ENCODE peak calls at places on chromosomes 16 and 17, in four cellular contexts. I, S, J and F are unnamed samples.

GRCh38 chr16:588639-588888 is 1.3 kb upstream of the RAB40C start:
- DNase-seq in I (peak), S (peak), J (peak), F (no peak)

GRCh38 chr16:68387301-68387700 is 61.0 kb downstream of the SMPD3 start:
- DNase-seq in I (peak), S (no peak), J (no peak), F (peak)

GRCh38 chr17:37772982-37773381 is 28.1 kb upstream of the HNF1B start:
- DNase-seq in I (no peak), S (no peak), J (no peak), F (no peak)

GRCh38 chr16:71230122-71230845 is at the start of gene HYDIN:
- DNase-seq in I (peak), S (peak), J (peak), F (peak)

GRCh38 chr16:53528797-53529196 is 25.8 kb upstream of the AKTIP start:
- DNase-seq in I (no peak), S (no peak), J (no peak), F (no peak)

GRCh38 chr17:66466933-66467367 is 164.5 kb downstream of the PRKCA start:
- DNase-seq in I (no peak), S (peak), J (peak), F (peak)

GRCh38 chr17:15038656-15039055 is 226.5 kb downstream of the PMP22 start:
- DNase-seq in I (no peak), S (peak), J (peak), F (no peak)

GRCh38 chr17:57570740-57571344 is 174.3 kb downstream of the CCDC182 start:
- DNase-seq in I (no peak), S (no peak), J (no peak), F (no peak)

GRCh38 chr16:69329369-69330285 is 761 bp downstream of the PDF start:
- DNase-seq in I (no peak), S (peak), J (no peak), F (no peak)

GRCh38 chr16:85225291-85225690 is 113.0 kb upstream of the CIBAR2 start:
- DNase-seq in I (no peak), S (no peak), J (no peak), F (no peak)

GRCh38 chr17:33046361-33047255 is 55.0 kb downstream of the SPACA3 start:
- DNase-seq in I (no peak), S (no peak), J (no peak), F (no peak)

GRCh38 chr17:7719661-7720060 is 2.1 kb downstream of the DNAH2 start:
- DNase-seq in I (no peak), S (no peak), J (no peak), F (no peak)

GRCh38 chr17:31593806-31594205 is 202.3 kb downstream of the RAB11FIP4 start:
- DNase-seq in I (no peak), S (no peak), J (peak), F (no peak)

GRCh38 chr17:51355314-51356083 is 95.2 kb downstream of the UTP18 start:
- DNase-seq in I (no peak), S (no peak), J (no peak), F (no peak)

GRCh38 chr17:65449495-65449894 is 112.0 kb downstream of the AXIN2 start:
- DNase-seq in I (no peak), S (no peak), J (no peak), F (no peak)

GRCh38 chr17:59149841-59150511 is 5.0 kb downstream of the SKA2 start:
- DNase-seq in I (no peak), S (no peak), J (no peak), F (no peak)

GRCh38 chr17:28745052-28745776 is 1.4 kb downstream of the TRAF4 start:
- DNase-seq in I (peak), S (peak), J (peak), F (peak)

GRCh38 chr16:70253291-70254094 is 1.8 kb upstream of the EXOSC6 start:
- DNase-seq in I (peak), S (peak), J (peak), F (peak)

GRCh38 chr17:45060382-45060823 is 714 bp upstream of the NMT1 start:
- DNase-seq in I (no peak), S (no peak), J (no peak), F (no peak)

GRCh38 chr16:21937387-21937829 is 15.8 kb upstream of the UQCRC2 start:
- DNase-seq in I (no peak), S (no peak), J (no peak), F (no peak)

GRCh38 chr16:78303946-78304345 is 204.5 kb downstream of the WWOX start:
- DNase-seq in I (no peak), S (no peak), J (no peak), F (no peak)

GRCh38 chr17:62098623-62099231 is 33.6 kb upstream of the MED13 start:
- DNase-seq in I (no peak), S (no peak), J (no peak), F (no peak)

GRCh38 chr16:12417051-12417818 is 386.5 kb downstream of the CPPED1 start:
- DNase-seq in I (no peak), S (no peak), J (no peak), F (no peak)

GRCh38 chr16:72050769-72051464 is 3.4 kb upstream of the HP start:
- DNase-seq in I (no peak), S (no peak), J (peak), F (no peak)

GRCh38 chr16:77584205-77584859 is 138.0 kb upstream of the NUDT7 start:
- DNase-seq in I (peak), S (peak), J (peak), F (peak)

GRCh38 chr17:45021607-45022287 is 29.7 kb downstream of the DCAKD start:
- DNase-seq in I (peak), S (peak), J (peak), F (peak)

GRCh38 chr17:21368545-21369246 is 7.5 kb upstream of the KCNJ12 start:
- DNase-seq in I (no peak), S (no peak), J (no peak), F (no peak)

GRCh38 chr17:77352996-77353395 is 212.2 kb downstream of the SEC14L1 start:
- DNase-seq in I (no peak), S (no peak), J (no peak), F (no peak)
- H4K5ac ChIP-seq in I (no peak), S (no peak), J (no peak), F (no peak)

GRCh38 chr16:63038563-63039131 is 1002.4 kb upstream of the CDH8 start:
- DNase-seq in I (no peak), S (no peak), J (no peak), F (no peak)
- H4K5ac ChIP-seq in I (no peak), S (no peak), J (no peak), F (no peak)

DNA sequence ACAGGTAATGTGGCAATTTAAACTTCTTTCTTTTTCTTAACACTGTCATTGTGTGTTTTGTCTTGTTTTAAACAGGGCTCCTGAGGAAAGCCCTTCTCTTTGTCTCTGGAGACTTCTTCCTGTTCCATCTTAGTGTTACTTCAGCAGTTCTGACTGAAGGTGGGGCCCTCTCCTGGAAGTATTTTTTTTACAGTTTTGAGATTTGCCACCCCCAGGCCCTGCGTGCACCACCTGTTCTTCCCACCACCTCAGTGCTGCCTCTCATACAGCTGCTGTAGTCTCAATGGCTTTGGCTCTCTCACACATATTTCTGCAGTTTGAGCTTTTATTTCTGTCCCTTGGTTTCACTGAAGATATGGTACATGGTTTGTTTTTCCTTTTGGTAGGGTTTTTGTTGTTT is 52.5 kb upstream of the ALDH3A1 start:
- DNase-seq in I (no peak), S (no peak), J (no peak), F (no peak)
- H4K5ac ChIP-seq in I (no peak), S (no peak), J (no peak), F (no peak)

DNA sequence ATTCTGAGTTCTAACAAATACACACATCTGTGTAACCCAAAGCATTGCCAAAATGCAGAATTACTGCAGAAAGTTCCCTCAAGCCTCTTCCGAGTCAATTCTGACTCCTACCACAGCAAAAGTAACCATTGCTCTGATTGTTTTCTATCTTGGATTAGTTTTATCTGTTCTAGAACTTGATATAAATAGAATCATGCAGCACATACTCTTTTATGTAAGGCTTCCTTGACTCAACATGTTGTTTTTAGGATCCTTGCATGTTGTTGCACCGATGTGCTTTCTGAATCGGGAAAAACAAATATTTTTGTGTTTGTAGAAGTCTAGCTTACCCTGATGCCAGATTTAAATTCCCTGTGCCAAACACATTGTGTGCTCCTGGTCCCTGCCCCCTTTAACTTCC is 140.4 kb downstream of the CDH13 start:
- DNase-seq in I (no peak), S (no peak), J (no peak), F (no peak)
- H4K5ac ChIP-seq in I (no peak), S (no peak), J (no peak), F (no peak)

GRCh38 chr17:82053556-82054263 is 2.0 kb downstream of the GPS1 start:
- DNase-seq in I (no peak), S (no peak), J (no peak), F (no peak)

GRCh38 chr17:82055023-82055964 is 3.6 kb downstream of the GPS1 start:
- DNase-seq in I (no peak), S (no peak), J (no peak), F (no peak)

GRCh38 chr17:82055965-82056728 is 4.4 kb downstream of the GPS1 start:
- DNase-seq in I (no peak), S (no peak), J (no peak), F (no peak)

GRCh38 chr17:82053130-82053529 is 1.4 kb downstream of the GPS1 start:
- DNase-seq in I (no peak), S (no peak), J (no peak), F (no peak)

DNA sequence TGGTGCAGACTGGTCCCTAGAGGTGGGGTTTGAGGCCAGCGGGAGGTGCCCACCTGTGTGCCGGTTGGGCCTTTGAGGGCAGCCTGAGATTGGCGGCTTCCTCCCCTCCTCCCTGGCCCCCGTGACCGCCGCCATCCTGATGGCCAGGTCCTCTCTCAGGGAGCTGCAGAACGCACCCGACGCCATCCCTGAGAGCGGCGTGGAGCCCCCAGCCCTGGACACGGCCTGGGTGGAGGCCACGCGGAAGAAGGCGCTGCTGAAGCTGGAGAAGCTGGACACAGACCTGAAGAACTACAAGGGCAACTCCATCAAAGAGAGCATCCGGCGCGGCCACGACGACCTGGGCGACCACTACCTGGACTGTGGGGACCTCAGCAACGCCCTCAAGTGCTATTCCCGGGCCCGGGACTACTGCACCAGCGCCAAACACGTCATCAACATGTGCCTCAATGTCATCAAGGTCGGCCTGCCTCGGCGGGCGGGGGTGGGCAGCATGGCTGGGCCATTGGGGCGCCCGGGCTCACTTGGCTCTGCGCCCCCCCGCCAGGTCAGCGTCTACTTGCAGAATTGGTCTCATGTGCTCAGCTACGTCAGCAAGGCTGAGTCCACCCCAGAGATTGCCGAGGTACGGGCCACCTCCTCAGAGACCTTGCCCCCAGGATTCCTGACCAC is 2.8 kb downstream of the GPS1 start:
- DNase-seq in I (no peak), S (no peak), J (no peak), F (no peak)
- H4K5ac ChIP-seq in I (no peak), S (no peak), J (no peak), F (no peak)

GRCh38 chr17:49028271-49028670 is 31.1 kb downstream of the IGF2BP1 start:
- DNase-seq in I (no peak), S (no peak), J (no peak), F (no peak)
- H4K5ac ChIP-seq in I (no peak), S (no peak), J (no peak), F (no peak)

DNA sequence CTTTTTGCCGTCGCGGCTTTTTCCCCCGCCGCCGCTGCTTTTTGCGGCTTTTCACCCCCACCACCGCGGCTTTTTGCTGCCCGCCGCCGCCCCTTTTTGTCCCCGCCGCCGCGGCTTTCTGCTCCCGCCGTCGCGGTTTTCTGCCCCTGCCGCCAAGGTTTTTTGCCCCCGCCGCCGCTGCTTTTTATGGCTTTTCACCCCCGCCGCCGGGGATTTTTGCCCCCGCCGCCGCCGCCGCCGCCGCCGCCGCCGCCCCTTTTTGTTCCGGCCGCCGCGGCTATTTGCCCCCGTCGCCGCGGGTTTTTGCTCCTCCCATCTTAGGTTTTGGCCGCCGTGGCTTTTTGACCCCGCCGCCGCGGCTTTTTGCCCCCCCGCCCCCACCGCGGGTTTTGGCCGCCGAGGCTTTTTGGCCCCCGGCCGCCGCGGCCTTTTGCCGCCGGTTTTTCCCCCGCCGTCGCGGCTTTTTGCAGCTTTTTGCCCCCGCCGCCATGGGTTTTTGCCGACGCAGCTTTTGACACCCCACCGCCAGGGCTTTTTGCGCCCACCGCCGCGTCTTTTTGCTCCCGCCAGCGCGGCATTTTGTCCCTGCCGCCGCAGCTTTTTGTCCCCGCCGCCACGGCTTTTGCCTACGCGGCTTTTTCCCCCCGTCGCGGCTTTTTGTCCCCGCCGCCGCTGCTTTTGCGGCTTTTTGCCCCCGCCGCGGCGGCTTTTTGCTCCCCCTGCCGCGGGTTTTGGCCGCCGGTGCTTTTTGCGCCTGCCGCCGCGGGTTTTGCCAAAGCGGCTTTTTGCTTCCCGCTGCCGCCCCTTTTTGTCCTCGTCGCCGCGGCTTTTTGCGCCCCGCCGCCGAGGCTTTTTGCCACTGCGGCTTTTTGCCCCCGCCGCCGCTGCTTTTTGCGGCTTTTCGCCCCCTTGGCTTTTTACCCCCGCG is 519.4 kb upstream of the WSB1 start:
- DNase-seq in I (no peak), S (no peak), J (no peak), F (no peak)
- H4K5ac ChIP-seq in I (no peak), S (no peak), J (no peak), F (no peak)

GRCh38 chr16:1834096-1834495 is 7.1 kb downstream of the FAHD1 start:
- DNase-seq in I (no peak), S (no peak), J (no peak), F (no peak)
- H4K5ac ChIP-seq in I (no peak), S (no peak), J (no peak), F (no peak)

GRCh38 chr17:83191388-83192160 is 112.2 kb downstream of the METRNL start:
- DNase-seq in I (no peak), S (no peak), J (no peak), F (no peak)

GRCh38 chr17:83189013-83189672 is 109.7 kb downstream of the METRNL start:
- DNase-seq in I (peak), S (no peak), J (no peak), F (no peak)

GRCh38 chr17:83189673-83190385 is 110.4 kb downstream of the METRNL start:
- DNase-seq in I (peak), S (no peak), J (peak), F (no peak)

GRCh38 chr17:83192161-83192788 is 112.9 kb downstream of the METRNL start:
- DNase-seq in I (peak), S (no peak), J (peak), F (no peak)

GRCh38 chr17:83190601-83191387 is 111.4 kb downstream of the METRNL start:
- DNase-seq in I (no peak), S (no peak), J (no peak), F (no peak)
- H4K5ac ChIP-seq in I (no peak), S (no peak), J (no peak), F (no peak)

GRCh38 chr17:12985431-12986285 is 32.2 kb downstream of the ELAC2 start:
- DNase-seq in I (no peak), S (no peak), J (peak), F (no peak)
- H4K5ac ChIP-seq in I (no peak), S (no peak), J (no peak), F (no peak)